ENCODE peak calls at places on chromosome 1, in four cellular contexts. N is stimulated activated CD8-positive, alpha-beta memory T cell treated with anti-CD3 and anti-CD28 coated beads, Interleukin-7, amount 100 ng/mL, for 48 hours; Q is SJCRH30; W is HuH-7.5. A is an unnamed sample.

GRCh38 chr1:64834734-64835133 is 89.9 kb downstream of the RAVER2 start:
- DNase-seq in N (no peak), Q (no peak), W (no peak), A (no peak)

GRCh38 chr1:190754769-190755168 is 277.1 kb upstream of the BRINP3 start:
- DNase-seq in N (no peak), Q (no peak), W (no peak), A (no peak)

GRCh38 chr1:153400244-153400643 is 9.4 kb upstream of the S100A8 start:
- DNase-seq in N (no peak), Q (no peak), W (no peak), A (peak; percentile 23)

GRCh38 chr1:44068442-44068861 is 37.2 kb upstream of the SLC6A9 start:
- DNase-seq in N (no peak), Q (no peak), W (no peak), A (peak; percentile 42)

GRCh38 chr1:56456426-56457101 is 122.8 kb downstream of the PLPP3 start:
- DNase-seq in N (no peak), Q (no peak), W (no peak), A (no peak)

GRCh38 chr1:65065535-65066378 is 82.2 kb upstream of the AK4 start:
- DNase-seq in N (no peak), Q (peak; percentile 49), W (peak; percentile 51), A (no peak)

GRCh38 chr1:208203127-208203847 is 40.9 kb downstream of the PLXNA2 start:
- DNase-seq in N (no peak), Q (peak; percentile 40), W (no peak), A (no peak)

GRCh38 chr1:172254521-172255222 is 165.8 kb upstream of the C1orf105 start:
- DNase-seq in N (no peak), Q (no peak), W (no peak), A (no peak)

GRCh38 chr1:55007626-55008025 is 8.9 kb downstream of the BSND start:
- DNase-seq in N (no peak), Q (no peak), W (no peak), A (no peak)

GRCh38 chr1:225427249-225428065 is at the start of gene LBR:
- DNase-seq in N (no peak), Q (peak; percentile 51), W (no peak), A (no peak)

GRCh38 chr1:16630661-16631247 is 17.4 kb upstream of the NBPF1 start:
- DNase-seq in N (no peak), Q (no peak), W (no peak), A (peak; percentile 52)

GRCh38 chr1:234989479-234990327 is 138.9 kb downstream of the TOMM20 start:
- DNase-seq in N (no peak), Q (no peak), W (no peak), A (no peak)

GRCh38 chr1:181033799-181034391 is at the start of gene MR1:
- DNase-seq in N (no peak), Q (no peak), W (no peak), A (peak; percentile 80)

GRCh38 chr1:9900142-9901043 is 9.7 kb downstream of the CTNNBIP1 start:
- DNase-seq in N (no peak), Q (no peak), W (no peak), A (peak; percentile 23)

A was measured in GM13976.